ENCODE peak calls at places on chromosomes 11 and 22, in four cellular contexts. A, L, Y and M are unnamed samples.

GRCh38 chr11:71305451-71306125 is 53.2 kb upstream of the SHANK2 start:
- DNase-seq in L (no peak), Y (no peak), A (peak; percentile 62), M (no peak)

GRCh38 chr11:7826316-7826715 is 29.6 kb upstream of the OR5P2 start:
- DNase-seq in L (no peak), A (no peak), Y (no peak), M (no peak)

GRCh38 chr22:31290494-31291402 is 1.5 kb downstream of the PIK3IP1 start:
- DNase-seq in Y (peak; percentile 91), L (peak; percentile 78), A (peak; percentile 99), M (peak; percentile 98)

GRCh38 chr11:119550330-119550729 is 127.4 kb upstream of the THY1 start:
- DNase-seq in Y (no peak), L (no peak), A (no peak), M (no peak)

GRCh38 chr11:43738600-43739409 is 58.3 kb downstream of the HSD17B12 start:
- DNase-seq in A (no peak), Y (peak; percentile 14), L (peak; percentile 3), M (no peak)

GRCh38 chr11:119471329-119471728 is 48.4 kb upstream of the THY1 start:
- DNase-seq in Y (no peak), A (no peak), L (no peak), M (no peak)

GRCh38 chr11:91804057-91804456 is 420.6 kb upstream of the FAT3 start:
- DNase-seq in A (no peak), L (no peak), Y (no peak), M (no peak)

GRCh38 chr11:114273071-114273470 is 23.1 kb upstream of the NNMT start:
- DNase-seq in L (no peak), Y (no peak), A (no peak), M (no peak)

GRCh38 chr22:22239311-22239939 is 5.2 kb upstream of the VPREB1 start:
- DNase-seq in Y (no peak), L (no peak), A (no peak), M (no peak)

GRCh38 chr22:30667486-30668305 is at the start of gene DUSP18:
- DNase-seq in A (peak; percentile 96), Y (peak; percentile 90), L (peak; percentile 83), M (peak; percentile 96)

GRCh38 chr11:76501526-76501925 is 56.7 kb downstream of the EMSY start:
- DNase-seq in A (no peak), L (no peak), Y (no peak), M (no peak)

GRCh38 chr11:133343951-133344350 is 188.3 kb downstream of the OPCML start:
- DNase-seq in Y (no peak), L (no peak), A (no peak), M (no peak)

GRCh38 chr22:33379836-33380235 is 321.7 kb upstream of the SYN3 start:
- DNase-seq in A (no peak), Y (no peak), L (no peak), M (no peak)

GRCh38 chr22:26259510-26259909 is 90.2 kb downstream of the SEZ6L start:
- DNase-seq in Y (no peak), A (no peak), L (peak; percentile 30), M (no peak)

GRCh38 chr11:19349340-19350025 is 108.7 kb upstream of the E2F8 start:
- DNase-seq in A (no peak), Y (no peak), L (no peak), M (no peak)

GRCh38 chr11:4187055-4187988 is 92.7 kb downstream of the RRM1 start:
- DNase-seq in Y (peak; percentile 82), L (peak; percentile 39), A (peak; percentile 94), M (peak; percentile 95)

GRCh38 chr11:12223771-12224536 is 113.6 kb downstream of the MICAL2 start:
- DNase-seq in Y (no peak), A (no peak), L (no peak), M (no peak)

GRCh38 chr22:45268167-45268957 is 16.4 kb upstream of the UPK3A start:
- DNase-seq in A (no peak), L (no peak), Y (no peak), M (peak; percentile 30)

GRCh38 chr11:46729110-46730027 is 10.4 kb downstream of the F2 start:
- DNase-seq in L (no peak), Y (no peak), A (no peak), M (no peak)

GRCh38 chr22:48565901-48566501 is 1261.7 kb downstream of the BRD1 start:
- DNase-seq in Y (no peak), L (no peak), A (no peak), M (no peak)

GRCh38 chr11:47980907-47981621 is 705 bp downstream of the PTPRJ start:
- DNase-seq in A (no peak), Y (peak; percentile 49), L (no peak), M (peak; percentile 72)

GRCh38 chr11:115751244-115751643 is 247.0 kb upstream of the CADM1 start:
- DNase-seq in Y (no peak), L (no peak), A (no peak), M (no peak)
- H3K4me3 ChIP-seq in Y (no peak overlapping the region), L (no peak overlapping the region), A (no peak overlapping the region), M (no peak overlapping the region)

GRCh38 chr11:61888043-61888442 is 3.3 kb downstream of the FADS3 start:
- DNase-seq in L (no peak), A (no peak), Y (peak; percentile 60), M (peak; percentile 89)
- H3K4me1 ChIP-seq in L (peaks cover 14% of the 10 kb centered on the region), A (peaks cover 19% of the 10 kb centered on the region), Y (peaks cover 7% of the 10 kb centered on the region), M (peaks cover 23% of the 10 kb centered on the region)

DNA sequence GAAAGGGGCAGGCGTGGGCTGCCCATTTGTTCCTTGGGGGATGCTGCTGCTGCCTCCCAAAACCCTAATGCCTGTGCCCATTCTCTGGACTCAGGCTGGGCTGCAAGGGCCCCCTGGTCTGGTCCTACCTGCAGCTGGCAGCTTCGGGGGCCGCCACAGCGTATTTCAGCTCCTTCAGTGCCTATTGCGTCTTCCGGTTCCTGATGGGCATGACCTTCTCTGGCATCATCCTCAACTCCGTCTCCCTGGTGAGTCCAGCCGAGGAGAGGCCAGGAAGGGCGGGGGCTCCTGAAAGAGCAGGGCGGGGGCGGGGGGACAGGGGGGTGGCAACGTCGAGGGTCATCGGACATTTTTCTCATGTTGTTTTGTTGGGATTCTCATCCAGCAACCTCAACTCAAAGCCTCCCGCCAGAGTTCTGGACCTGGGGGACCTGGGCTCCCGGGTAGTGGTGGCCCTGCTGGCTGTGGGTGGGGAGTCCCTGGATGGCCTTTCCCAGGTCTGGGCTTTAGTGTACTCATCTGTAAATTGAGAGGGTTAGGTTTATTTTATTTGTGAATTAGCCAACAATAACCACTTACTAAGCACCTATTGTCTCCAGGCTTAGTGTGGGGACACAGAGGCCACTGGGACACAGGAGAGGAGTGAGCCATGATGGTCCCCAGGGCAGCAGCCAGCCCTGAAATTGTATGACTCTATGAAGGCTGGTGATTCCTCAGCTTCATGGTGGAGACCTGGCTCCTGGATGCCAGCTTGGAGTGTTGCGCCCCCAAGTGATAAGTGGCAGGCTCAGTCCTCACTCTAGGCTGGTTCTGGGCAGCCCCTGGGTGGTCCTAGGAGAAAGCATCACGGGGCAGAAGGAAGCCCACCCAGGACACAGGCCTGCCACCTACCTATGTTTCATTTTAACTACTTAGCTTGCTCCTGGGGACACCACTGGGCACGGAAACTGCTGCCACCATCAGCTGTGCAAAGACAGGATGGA is 36.0 kb downstream of the CAPN1 start:
- DNase-seq in A (peak; percentile 74), L (no peak), Y (no peak), M (no peak)
- TF ChIP-seq CTCF in A (no peak), L (no peak), Y (no peak), M (no peak)

GRCh38 chr11:57308426-57309060 is 16.2 kb downstream of the TNKS1BP1 start:
- DNase-seq in A (peak; percentile 76), Y (no peak), L (no peak), M (no peak)

GRCh38 chr11:57307666-57308270 is 17.0 kb downstream of the TNKS1BP1 start:
- DNase-seq in L (no peak), Y (no peak), A (no peak), M (peak; percentile 53)

GRCh38 chr11:57310091-57310490 is 14.7 kb downstream of the TNKS1BP1 start:
- DNase-seq in A (peak; percentile 76), L (no peak), Y (no peak), M (peak; percentile 64)

GRCh38 chr11:57310630-57311086 is 14.1 kb downstream of the TNKS1BP1 start:
- DNase-seq in Y (peak; percentile 86), A (peak; percentile 77), L (peak; percentile 78), M (no peak)

DNA sequence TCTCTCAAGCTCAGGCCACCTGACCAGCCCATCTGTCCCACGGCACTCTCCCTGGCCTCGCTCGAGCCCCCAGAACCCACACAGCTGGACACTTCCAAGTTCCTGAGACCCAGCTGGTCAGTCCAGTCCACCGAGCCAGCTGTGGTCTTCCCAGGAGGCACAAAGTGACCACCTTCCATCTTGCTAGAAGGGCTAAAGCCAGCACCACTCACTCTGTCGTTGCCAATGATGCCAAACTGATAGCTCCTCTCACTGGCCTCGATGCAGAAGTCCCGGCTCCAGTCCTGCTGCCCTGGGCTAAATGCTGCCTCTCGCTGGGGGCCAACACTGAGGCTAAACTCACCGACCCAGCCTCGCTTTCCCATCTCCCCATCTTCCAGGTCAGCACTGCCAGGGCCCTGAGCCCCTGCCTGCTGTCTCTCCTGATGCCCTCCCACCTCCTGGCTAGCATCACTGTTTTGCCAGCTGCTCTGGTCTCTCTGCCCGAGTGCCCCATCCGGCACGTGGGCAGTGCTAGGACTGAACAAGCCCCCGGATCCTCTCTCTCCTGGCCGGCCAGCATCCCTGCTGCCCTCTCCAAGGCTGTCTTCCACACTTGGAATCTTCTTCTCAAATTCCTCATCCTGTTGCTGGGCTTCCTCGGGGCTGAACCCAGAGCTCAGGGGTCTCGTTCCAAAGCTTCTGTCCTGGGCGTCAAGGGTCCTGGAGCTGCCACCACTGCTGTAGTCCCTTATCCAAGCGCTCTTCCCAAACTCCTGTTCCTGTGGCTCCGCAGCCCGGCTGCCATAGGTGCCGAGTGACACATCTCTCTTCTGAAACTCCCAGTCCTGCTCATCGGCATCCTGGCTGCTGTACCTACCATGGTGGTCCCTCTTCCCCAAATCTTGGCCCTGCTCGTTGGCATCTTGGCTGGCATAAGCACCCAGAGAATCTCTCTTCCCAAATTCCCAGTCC is 15.4 kb downstream of the TNKS1BP1 start:
- DNase-seq in A (peak; percentile 74), L (no peak), Y (no peak), M (no peak)
- H3K4me3 ChIP-seq in A (peak overlapping the region; percentile 58), L (no peak overlapping the region), Y (no peak overlapping the region), M (peak overlapping the region; percentile 68)

GRCh38 chr11:61872935-61873565 is 18.3 kb downstream of the FADS3 start:
- DNase-seq in A (no peak), L (no peak), Y (no peak), M (peak; percentile 42)

GRCh38 chr11:61869636-61870428 is 21.5 kb downstream of the FADS3 start:
- DNase-seq in L (no peak), A (no peak), Y (no peak), M (no peak)

GRCh38 chr11:61870429-61871039 is 20.8 kb downstream of the FADS3 start:
- DNase-seq in Y (no peak), L (no peak), A (no peak), M (peak; percentile 52)

GRCh38 chr11:61868601-61869476 is 22.5 kb downstream of the FADS3 start:
- DNase-seq in L (no peak), A (no peak), Y (no peak), M (peak; percentile 50)

GRCh38 chr11:61871158-61871597 is 20.2 kb downstream of the FADS3 start:
- DNase-seq in L (peak; percentile 64), Y (peak; percentile 32), A (peak; percentile 87), M (peak; percentile 82)
- H3K4me1 ChIP-seq in L (peaks cover 26% of the 10 kb centered on the region), Y (no peaks in the 10 kb centered on the region), A (peaks cover 26% of the 10 kb centered on the region), M (peaks cover 7% of the 10 kb centered on the region)

DNA sequence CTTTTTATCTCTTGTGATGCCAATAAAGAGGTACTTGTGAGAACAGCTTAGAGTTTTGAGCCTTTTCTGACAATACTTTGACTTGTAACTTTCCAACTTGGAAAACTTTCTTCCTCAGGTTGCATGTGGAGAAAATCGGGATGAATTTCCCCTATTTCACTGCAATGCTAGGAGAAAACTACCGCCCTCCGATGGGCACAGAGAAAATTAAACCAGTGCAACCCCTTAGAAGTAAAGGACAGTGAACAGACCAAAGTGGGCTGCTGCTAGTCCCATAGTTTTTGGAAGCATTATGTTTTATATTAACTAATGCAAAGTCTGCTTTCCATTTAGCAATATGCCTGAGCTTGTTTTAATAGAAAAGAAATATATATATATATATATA is 195.5 kb upstream of the RAG2 start:
- DNase-seq in Y (no peak), L (no peak), A (no peak), M (no peak)
- TF ChIP-seq CTCF in Y (no peak), L (no peak), A (no peak), M (no peak)

GRCh38 chr22:36160499-36160942 is at the start of gene APOL3:
- DNase-seq in L (no peak), Y (no peak), A (peak; percentile 91), M (peak; percentile 70)
- H3K4me3 ChIP-seq in L (no peak within 1 kb of the TSS), Y (peak within 1 kb of the TSS; percentile 27), A (peak within 1 kb of the TSS; percentile 50), M (peak within 1 kb of the TSS; percentile 65)